ENCODE peak calls at places on chromosomes 12 and 14, in four cellular contexts. K is hippocampal formation, W is GM06990, D is NCI-H1092 treated with DMSO at 0.1 percent for 48 hours. J is an unnamed sample.

GRCh38 chr14:83007641-83008237 is 1474.1 kb upstream of the SEL1L start:
- DNase-seq in W (no peak), K (no peak), D (no peak), J (no peak)

GRCh38 chr12:45243963-45244362 is 28.1 kb downstream of the ANO6 start:
- DNase-seq in D (no peak), K (no peak), W (no peak), J (no peak)

GRCh38 chr12:120252071-120252906 is 13.2 kb downstream of the PXN start:
- DNase-seq in K (no peak), D (no peak), W (no peak), J (no peak)

GRCh38 chr12:2265461-2266167 is 212.8 kb downstream of the CACNA1C start:
- DNase-seq in D (no peak), K (no peak), W (no peak), J (no peak)

GRCh38 chr14:33564774-33565630 is 385.9 kb downstream of the EGLN3 start:
- DNase-seq in W (no peak), K (no peak), D (peak), J (no peak)

GRCh38 chr12:51005671-51006070 is 20.5 kb downstream of the SLC11A2 start:
- DNase-seq in W (no peak), K (no peak), D (no peak), J (no peak)

GRCh38 chr14:60980811-60981625 is at the start of the genes SLC38A6 and TRMT5:
- DNase-seq in W (peak), D (peak), K (peak), J (peak)

GRCh38 chr12:101957251-101957650 is 79.9 kb downstream of the DRAM1 start:
- DNase-seq in K (no peak), W (no peak), D (no peak), J (no peak)

GRCh38 chr14:22491683-22492483 is 97.1 kb downstream of the DAD1 start:
- DNase-seq in D (no peak), K (no peak), W (peak), J (no peak)

GRCh38 chr12:43381879-43382278 is 170.1 kb downstream of the ADAMTS20 start:
- DNase-seq in W (no peak), K (no peak), D (no peak), J (no peak)

GRCh38 chr14:60175255-60175902 is 10.2 kb upstream of the DHRS7 start:
- DNase-seq in W (no peak), K (no peak), D (no peak), J (no peak)

GRCh38 chr14:58555647-58556046 is 82.1 kb upstream of the DACT1 start:
- DNase-seq in K (no peak), W (no peak), D (no peak), J (no peak)

GRCh38 chr12:57107456-57107855 is 3.7 kb downstream of the STAT6 start:
- DNase-seq in D (no peak), K (no peak), W (no peak), J (no peak)

GRCh38 chr12:29041621-29042020 is 107.5 kb upstream of the FAR2 start:
- DNase-seq in D (no peak), K (no peak), W (no peak), J (no peak)

GRCh38 chr12:52207895-52208294 is 16.1 kb upstream of the KRT80 start:
- DNase-seq in D (peak), W (no peak), K (no peak), J (peak)

GRCh38 chr14:99378782-99379214 is 101.9 kb downstream of the SETD3 start:
- DNase-seq in D (no peak), K (no peak), W (no peak), J (no peak)

GRCh38 chr12:56804684-56805083 is 41.6 kb downstream of the HSD17B6 start:
- DNase-seq in D (no peak), K (no peak), W (no peak), J (no peak)

GRCh38 chr12:94768398-94769039 is 118.2 kb upstream of the TMCC3 start:
- DNase-seq in K (no peak), D (peak), W (peak), J (no peak)

GRCh38 chr14:69475194-69475818 is 9.2 kb upstream of the PLEKHD1 start:
- DNase-seq in D (peak), W (no peak), K (no peak), J (peak)

GRCh38 chr14:106844608-106845285 is 1318.4 kb downstream of the TMEM121 start:
- DNase-seq in K (peak), W (peak), D (peak), J (no peak)

GRCh38 chr14:90820958-90821357 is 4.7 kb upstream of the TTC7B start:
- DNase-seq in K (no peak), D (no peak), W (peak), J (no peak)

GRCh38 chr14:61128382-61129167 is 147.5 kb downstream of the SLC38A6 start:
- DNase-seq in D (no peak), K (no peak), W (no peak), J (no peak)

GRCh38 chr12:88299567-88300101 is 157.5 kb downstream of the TMTC3 start:
- DNase-seq in K (no peak), W (peak), D (no peak), J (no peak)

GRCh38 chr12:131093971-131094830 is 140.5 kb downstream of the ADGRD1 start:
- DNase-seq in D (no peak), K (no peak), W (no peak), J (no peak)